ENCODE peak calls at places on chromosome 6, in four cellular contexts. X is A549, L is IMR-90, F is GM12878. B is an unnamed sample.

GRCh38 chr6:135938588-135939215 is 87.2 kb downstream of the PDE7B start:
- DNase-seq in L (peak), F (no peak), X (no peak), B (peak)

GRCh38 chr6:111565316-111566221 is 40.1 kb downstream of the TRAF3IP2 start:
- DNase-seq in L (no peak), F (no peak), X (no peak), B (no peak)

GRCh38 chr6:161227004-161227950 is 46.6 kb downstream of the AGPAT4 start:
- DNase-seq in X (no peak), F (no peak), L (peak), B (peak)

GRCh38 chr6:158784505-158784904 is 34.7 kb downstream of the EZR start:
- DNase-seq in F (no peak), L (peak), X (no peak), B (no peak)

GRCh38 chr6:132816665-132817064 is 2.3 kb downstream of the RPS12 start:
- DNase-seq in L (no peak), F (no peak), X (no peak), B (peak)

GRCh38 chr6:21559238-21559637 is 34.3 kb upstream of the SOX4 start:
- DNase-seq in L (no peak), F (no peak), X (no peak), B (no peak)

GRCh38 chr6:84280030-84280429 is 52.6 kb upstream of the CEP162 start:
- DNase-seq in L (peak), X (no peak), F (no peak), B (no peak)

GRCh38 chr6:17091122-17091521 is 10.7 kb upstream of the STMND1 start:
- DNase-seq in L (peak), F (no peak), X (no peak), B (peak)

GRCh38 chr6:25640446-25640845 is 11.6 kb upstream of the SCGN start:
- DNase-seq in X (no peak), F (no peak), L (no peak), B (no peak)

GRCh38 chr6:112086744-112087135 is 542 bp downstream of the TUBE1 start:
- DNase-seq in X (peak), F (peak), L (peak), B (peak)

GRCh38 chr6:128569737-128570438 is 49.5 kb upstream of the PTPRK start:
- DNase-seq in F (no peak), L (peak), X (peak), B (no peak)

GRCh38 chr6:116266803-116267202 is 12.9 kb downstream of the TSPYL1 start:
- DNase-seq in L (no peak), X (no peak), F (no peak), B (no peak)

GRCh38 chr6:119197271-119197670 is 118.8 kb upstream of the FAM184A start:
- DNase-seq in F (no peak), X (no peak), L (no peak), B (no peak)

GRCh38 chr6:111720931-111721496 is 115.3 kb upstream of the TRAF3IP2 start:
- DNase-seq in F (no peak), X (no peak), L (no peak), B (no peak)

GRCh38 chr6:170083236-170084051 is 207.4 kb downstream of the DLL1 start:
- DNase-seq in L (no peak), X (no peak), F (no peak), B (no peak)

GRCh38 chr6:26743157-26743821 is 83.7 kb upstream of the ZNF322 start:
- DNase-seq in X (peak), F (no peak), L (peak), B (peak)

GRCh38 chr6:73811706-73812105 is 115.7 kb downstream of the CD109 start:
- DNase-seq in X (no peak), F (no peak), L (no peak), B (no peak)

GRCh38 chr6:107991939-107992560 is 34.0 kb upstream of the SEC63 start:
- DNase-seq in L (no peak), X (no peak), F (no peak), B (no peak)

DNA sequence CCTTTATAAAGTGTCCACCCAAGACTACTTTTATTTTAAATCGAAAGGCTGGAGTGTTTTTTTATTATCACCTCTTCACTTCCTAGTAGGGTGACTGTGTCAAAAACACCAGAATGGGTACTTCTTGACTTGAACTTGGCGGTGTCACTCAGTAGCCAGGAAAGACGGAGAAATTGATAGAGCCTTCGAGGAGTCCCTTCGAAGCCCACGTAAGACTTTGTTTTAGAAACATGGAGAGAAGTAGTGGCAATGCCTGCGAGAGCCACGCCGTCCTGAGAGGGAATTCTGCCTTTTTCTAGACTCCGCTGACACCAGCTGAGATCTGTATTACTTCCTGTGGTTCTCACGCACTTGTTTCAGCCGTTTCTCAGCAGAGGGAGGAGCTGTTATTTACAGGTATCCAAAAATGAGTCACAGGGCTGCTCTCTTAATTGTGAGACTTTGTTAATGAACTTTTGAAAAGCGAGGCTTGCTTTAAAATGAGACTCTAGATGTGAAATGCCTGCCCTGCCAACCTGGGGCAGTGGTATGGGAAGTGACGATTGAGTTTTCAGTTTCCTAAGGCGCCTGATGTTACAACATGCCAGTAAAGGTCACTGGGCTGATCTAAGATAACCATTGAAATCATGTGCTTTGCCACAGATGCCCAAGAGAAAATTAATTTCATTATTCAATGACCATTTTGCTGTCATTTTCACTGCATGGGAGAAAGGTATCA is 852 bp downstream of the STX11 start:
- DNase-seq in F (peak), L (no peak), X (no peak), B (no peak)
- TF ChIP-seq ELK1 in F (peak), L (no peak), X (no peak), B (no peak)

GRCh38 chr6:31870385-31870921 is 7.8 kb upstream of the NEU1 start:
- DNase-seq in F (no peak), L (no peak), X (no peak), B (no peak)
- TF ChIP-seq SMC3 in F (no peak), L (no peak), X (no peak), B (peak)

DNA sequence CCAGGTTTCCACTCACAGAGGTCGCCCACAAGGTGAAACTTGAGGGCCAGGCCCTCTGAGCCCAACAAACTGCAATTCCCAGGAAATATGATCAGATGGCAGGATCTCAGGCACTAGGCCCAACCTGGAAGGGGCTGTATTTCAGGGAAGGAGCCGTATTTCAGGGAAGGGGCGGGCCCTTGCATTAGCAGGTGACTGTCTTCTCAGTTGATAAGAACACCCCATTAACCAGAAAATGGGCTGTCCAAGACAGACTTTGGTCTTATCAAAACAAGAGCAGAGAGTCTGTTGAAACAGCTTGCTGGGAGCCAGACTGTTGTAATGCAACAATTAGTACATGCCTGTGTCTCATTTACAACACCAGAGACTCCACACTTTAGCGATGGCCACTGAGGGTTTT is 10.9 kb upstream of the BNIP5 start:
- DNase-seq in F (no peak), X (no peak), L (no peak), B (peak)
- TF ChIP-seq POLR2A in F (no peak), X (no peak), L (no peak), B (no peak)

GRCh38 chr6:7617954-7618764 is 28.2 kb downstream of the SNRNP48 start:
- DNase-seq in X (no peak), L (peak), F (peak), B (no peak)

GRCh38 chr6:7615611-7616383 is 25.8 kb downstream of the SNRNP48 start:
- DNase-seq in X (peak), F (no peak), L (peak), B (peak)

GRCh38 chr6:7624781-7625710 is 35.0 kb downstream of the SNRNP48 start:
- DNase-seq in X (no peak), F (no peak), L (no peak), B (no peak)

GRCh38 chr6:7621761-7622160 is 31.8 kb downstream of the SNRNP48 start:
- DNase-seq in X (no peak), L (peak), F (no peak), B (no peak)
- TF ChIP-seq ELK1 in X (no peak), L (no peak), F (no peak), B (no peak)

GRCh38 chr6:134493789-134494188 is 175.9 kb upstream of the SGK1 start:
- DNase-seq in X (no peak), F (no peak), L (no peak), B (no peak)

GRCh38 chr6:134491473-134491872 is 173.6 kb upstream of the SGK1 start:
- DNase-seq in L (peak), F (no peak), X (no peak), B (no peak)

GRCh38 chr6:134495893-134496253 is 178.0 kb upstream of the SGK1 start:
- DNase-seq in X (no peak), F (no peak), L (no peak), B (no peak)

DNA sequence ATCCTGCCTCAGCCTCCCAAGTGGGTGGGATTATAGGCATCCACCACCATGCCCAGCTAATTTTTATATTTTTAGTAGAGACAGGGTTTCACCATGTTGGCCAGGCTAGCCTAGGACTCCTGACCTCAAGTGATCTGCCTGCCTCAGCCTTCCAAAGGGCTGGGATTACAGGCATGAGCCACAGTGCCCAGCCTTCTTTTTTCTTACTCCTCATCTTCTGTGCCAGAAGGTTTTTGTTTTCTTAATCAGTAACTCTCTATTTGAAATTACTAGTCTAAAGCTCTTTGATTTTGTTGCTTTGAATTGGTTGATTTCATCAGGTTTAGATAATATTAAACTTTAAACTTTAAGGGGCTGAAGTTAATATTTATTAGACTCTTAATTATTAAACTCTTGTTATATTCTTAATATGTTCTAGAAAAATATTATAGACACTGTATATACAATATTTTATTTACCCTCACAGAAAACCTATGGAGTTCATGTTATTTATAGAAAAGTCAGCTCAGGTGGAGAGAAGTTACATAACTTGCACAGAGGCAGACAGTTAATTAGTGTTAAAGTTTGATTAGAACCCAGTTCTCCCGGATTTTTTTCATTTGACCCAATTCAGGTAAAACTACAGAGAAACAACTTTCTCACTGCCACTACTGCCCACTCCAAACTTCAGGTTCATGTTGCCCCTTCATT is 177.4 kb upstream of the SGK1 start:
- DNase-seq in X (no peak), L (no peak), F (no peak), B (no peak)
- TF ChIP-seq SMC3 in X (no peak), L (no peak), F (no peak), B (no peak)

DNA sequence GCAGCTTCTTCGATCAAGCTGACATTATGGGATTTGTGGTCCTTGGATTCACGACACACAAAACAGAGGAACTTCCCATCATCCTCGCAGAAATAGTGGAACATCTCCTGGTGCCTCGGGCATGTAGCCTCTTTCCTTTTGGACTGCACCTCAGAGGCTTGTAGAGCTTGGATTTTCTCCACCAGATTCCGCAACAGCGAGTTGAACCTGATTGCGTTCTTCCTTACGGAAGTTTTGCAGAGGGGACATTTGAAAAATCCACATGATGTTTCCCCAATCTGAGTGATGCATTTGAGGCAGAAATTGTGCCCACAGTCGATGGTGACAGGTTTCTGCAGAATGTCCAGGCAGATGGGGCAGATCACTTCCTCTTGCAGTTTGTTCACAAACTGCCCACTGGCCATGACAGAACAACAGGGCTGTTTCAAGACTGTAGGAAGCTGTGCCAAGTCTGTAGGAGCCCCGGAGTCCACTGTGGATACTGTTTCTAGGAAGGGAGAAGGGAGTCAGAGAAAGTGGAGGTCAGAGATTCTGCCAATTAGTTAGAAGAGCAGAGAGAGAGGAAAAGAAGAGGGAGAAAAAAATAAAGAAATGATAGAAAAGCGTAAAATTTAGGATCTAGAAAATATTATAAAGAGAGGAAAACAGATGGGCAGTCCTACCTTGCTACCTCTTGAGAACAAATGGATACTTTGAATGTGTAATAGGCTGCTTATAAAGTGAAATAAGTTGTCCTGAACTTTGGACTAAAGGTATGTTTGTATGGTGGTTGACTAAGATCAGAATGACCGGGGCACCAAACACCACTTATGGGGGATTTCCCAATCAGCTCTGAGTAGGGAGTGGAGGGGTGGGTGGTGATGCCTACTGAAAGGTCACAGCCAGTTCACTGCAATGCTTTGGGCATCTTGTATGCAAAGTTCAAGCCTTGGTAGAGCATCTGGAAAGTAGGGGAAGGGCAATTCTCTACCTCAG is at the start of gene TRIM31:
- DNase-seq in L (no peak), X (no peak), F (peak), B (no peak)
- TF ChIP-seq POLR2A in L (no peak), X (no peak), F (no peak), B (no peak)

GRCh38 chr6:105445461-105445860 is 42.6 kb upstream of the PREP start:
- DNase-seq in L (no peak), X (no peak), F (no peak), B (no peak)

GRCh38 chr6:105437236-105437635 is 34.4 kb upstream of the PREP start:
- DNase-seq in F (no peak), X (no peak), L (no peak), B (no peak)

GRCh38 chr6:105443941-105444340 is 41.1 kb upstream of the PREP start:
- DNase-seq in X (no peak), L (no peak), F (no peak), B (no peak)

GRCh38 chr6:105442369-105442768 is 39.5 kb upstream of the PREP start:
- DNase-seq in L (no peak), X (no peak), F (no peak), B (no peak)
- TF ChIP-seq ELK1 in L (no peak), X (no peak), F (no peak), B (no peak)

GRCh38 chr6:24227556-24227955 is 101.5 kb downstream of the NRSN1 start:
- DNase-seq in F (no peak), X (no peak), L (no peak), B (no peak)

GRCh38 chr6:24225838-24226237 is 99.8 kb downstream of the NRSN1 start:
- DNase-seq in L (no peak), X (no peak), F (no peak), B (no peak)

GRCh38 chr6:24219670-24220069 is 93.7 kb downstream of the NRSN1 start:
- DNase-seq in L (no peak), F (no peak), X (no peak), B (no peak)

GRCh38 chr6:24228681-24229255 is 102.8 kb downstream of the NRSN1 start:
- DNase-seq in X (no peak), L (peak), F (no peak), B (no peak)

GRCh38 chr6:24223131-24223715 is 97.2 kb downstream of the NRSN1 start:
- DNase-seq in F (no peak), L (no peak), X (no peak), B (no peak)
- TF ChIP-seq SMC3 in F (no peak), L (no peak), X (no peak), B (no peak)